ENCODE peak calls at places on chromosomes 11 and 22, in five cellular contexts. E is astrocyte; K is effector memory CD4-positive, alpha-beta T cell; A is PC-3; T is psoas muscle. L is an unnamed sample.
A peak's percentile ranks its signal among the peaks of the same experiment; 100 is the strongest.

GRCh38 chr11:110908401-110909106 is 196.3 kb upstream of the ARHGAP20 start:
- DNase-seq in E (peak; percentile 97), K (no peak), A (peak; percentile 60), T (no peak), L (no peak)

GRCh38 chr11:74870485-74870884 is 78.4 kb downstream of the XRRA1 start:
- DNase-seq in E (peak; percentile 16), K (no peak), A (peak; percentile 70), T (no peak), L (no peak)

GRCh38 chr11:128205796-128206195 is 381.6 kb downstream of the ETS1 start:
- DNase-seq in E (no peak), K (no peak), A (peak; percentile 13), T (no peak), L (no peak)

GRCh38 chr22:45597460-45598192 is 74.0 kb upstream of the ATXN10 start:
- DNase-seq in E (no peak), K (no peak), A (peak; percentile 22), T (peak; percentile 7), L (no peak)

GRCh38 chr11:6012055-6012668 is 5.4 kb upstream of the OR56A4 start:
- DNase-seq in E (no peak), K (no peak), A (no peak), T (no peak), L (no peak)

GRCh38 chr11:46649180-46649738 is 31.9 kb downstream of the ATG13 start:
- DNase-seq in E (peak; percentile 95), K (no peak), A (peak; percentile 55), T (peak; percentile 36), L (no peak)

GRCh38 chr11:106424111-106424510 is 346.6 kb downstream of the AASDHPPT start:
- DNase-seq in E (peak; percentile 82), K (no peak), A (peak; percentile 98), T (no peak), L (no peak)

GRCh38 chr11:33237039-33237597 is 20.1 kb upstream of the HIPK3 start:
- DNase-seq in E (no peak), K (no peak), A (no peak), T (no peak), L (no peak)

GRCh38 chr11:134399996-134400395 is 12.0 kb downstream of the B3GAT1 start:
- DNase-seq in E (no peak), K (no peak), A (no peak), T (no peak), L (no peak)

GRCh38 chr11:29734287-29734686 is 282.5 kb downstream of the KCNA4 start:
- DNase-seq in E (no peak), K (no peak), A (no peak), T (no peak), L (no peak)

GRCh38 chr11:2795491-2795991 is 90.0 kb downstream of the CDKN1C start:
- DNase-seq in E (no peak), K (no peak), A (no peak), T (peak; percentile 10), L (no peak)

GRCh38 chr11:131223198-131223975 is 147.0 kb upstream of the NTM start:
- DNase-seq in E (no peak), K (no peak), A (no peak), T (no peak), L (no peak)

GRCh38 chr11:16587670-16588069 is 150.8 kb upstream of the C11orf58 start:
- DNase-seq in E (no peak), K (no peak), A (no peak), T (peak; percentile 18), L (no peak)

GRCh38 chr11:105401269-105401809 is 208.5 kb upstream of the GRIA4 start:
- DNase-seq in E (no peak), K (no peak), A (no peak), T (no peak), L (no peak)

GRCh38 chr11:25319068-25319467 is 822.2 kb downstream of the LUZP2 start:
- DNase-seq in E (no peak), K (no peak), A (peak; percentile 20), T (no peak), L (no peak)

GRCh38 chr11:126282361-126282741 is 542 bp upstream of the TIRAP start:
- DNase-seq in E (peak; percentile 23), K (no peak), A (peak; percentile 34), T (peak; percentile 56), L (no peak)

GRCh38 chr11:45025716-45026492 is 75.2 kb upstream of the TP53I11 start:
- DNase-seq in E (peak; percentile 74), K (no peak), A (no peak), T (peak; percentile 66), L (no peak)

GRCh38 chr11:92628401-92629292 is 340.8 kb upstream of the MTNR1B start:
- DNase-seq in E (peak; percentile 62), K (no peak), A (no peak), T (no peak), L (no peak)

GRCh38 chr11:92632510-92632909 is 336.9 kb upstream of the MTNR1B start:
- DNase-seq in E (no peak), K (no peak), A (no peak), T (no peak), L (no peak)

GRCh38 chr11:92626624-92627023 is 342.8 kb upstream of the MTNR1B start:
- DNase-seq in E (no peak), K (no peak), A (no peak), T (no peak), L (no peak)

GRCh38 chr11:92623055-92623454 is 346.4 kb upstream of the MTNR1B start:
- DNase-seq in E (no peak), K (no peak), A (no peak), T (no peak), L (no peak)

GRCh38 chr11:92627615-92628201 is 341.7 kb upstream of the MTNR1B start:
- DNase-seq in E (peak; percentile 67), K (no peak), A (peak; percentile 9), T (no peak), L (no peak)
- H3K4me1 ChIP-seq in E (peaks cover 20% of the 10 kb centered on the region), K (no peaks in the 10 kb centered on the region), A (no peaks in the 10 kb centered on the region), T (no peaks in the 10 kb centered on the region), L (no peaks in the 10 kb centered on the region)

DNA sequence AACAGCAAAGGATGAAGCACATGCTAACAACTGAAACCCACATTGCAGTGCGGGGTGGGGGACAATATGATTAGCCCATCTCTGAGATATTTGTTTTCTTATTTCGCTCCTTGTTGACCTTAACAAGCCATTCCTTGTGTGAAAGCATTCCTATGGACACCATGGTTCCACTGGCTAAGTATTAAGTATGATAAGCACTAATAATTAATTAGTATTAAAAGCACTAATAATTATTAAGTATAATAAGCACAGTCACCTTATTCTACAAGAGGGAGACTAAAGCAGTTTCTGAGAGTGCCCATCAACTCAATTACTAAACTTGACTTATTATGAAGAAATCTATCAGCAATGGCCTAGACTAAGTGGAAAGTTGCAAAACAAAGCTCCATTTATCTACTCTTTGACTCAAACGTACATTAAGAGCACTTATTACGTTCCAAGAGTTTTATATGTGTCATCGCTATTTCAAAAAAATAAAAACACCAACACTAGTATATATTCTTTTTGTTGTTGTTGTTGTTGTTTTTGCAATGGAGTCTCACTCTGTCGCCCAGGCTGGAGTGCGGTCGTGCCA is 65.3 kb downstream of the RBFOX2 start:
- DNase-seq in E (no peak), K (no peak), A (no peak), T (no peak), L (no peak)
- H3K4me1 ChIP-seq in E (peaks cover 21% of the 10 kb centered on the region), K (no peaks in the 10 kb centered on the region), A (peaks cover 10% of the 10 kb centered on the region), T (peaks cover 35% of the 10 kb centered on the region), L (no peaks in the 10 kb centered on the region)

DNA sequence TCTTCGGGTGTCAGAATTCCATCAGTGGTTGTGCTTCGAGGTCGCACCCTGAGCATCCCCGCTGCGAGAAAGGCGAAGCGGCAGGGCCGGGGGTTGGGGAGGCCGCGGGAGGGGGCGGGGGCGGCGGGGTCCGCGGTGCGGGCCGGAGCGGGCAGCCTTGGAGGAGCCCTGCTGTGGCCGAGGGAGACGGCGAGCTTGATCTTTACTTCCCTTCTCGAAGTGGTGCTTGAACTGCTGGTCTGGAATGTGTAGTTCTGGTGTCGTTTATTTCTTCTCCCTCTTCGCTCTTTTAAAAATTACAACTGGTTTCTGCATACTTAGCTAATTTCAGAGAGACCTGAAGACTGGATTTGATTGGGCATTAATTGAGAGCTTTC is 1.1 kb downstream of the APLP2 start:
- DNase-seq in E (no peak), K (no peak), A (peak; percentile 36), T (no peak), L (no peak)
- H3K4me1 ChIP-seq in E (peaks cover 18% of the 10 kb centered on the region), K (peaks cover 13% of the 10 kb centered on the region), A (peaks cover 22% of the 10 kb centered on the region), T (peaks cover 23% of the 10 kb centered on the region), L (peaks cover 18% of the 10 kb centered on the region)

GRCh38 chr11:60763692-60764369 is 7.2 kb downstream of the MS4A15 start:
- DNase-seq in E (no peak), K (no peak), A (peak; percentile 60), T (no peak), L (no peak)
- H3K4me1 ChIP-seq in E (no peaks in the 10 kb centered on the region), K (no peaks in the 10 kb centered on the region), A (peaks cover 10% of the 10 kb centered on the region), T (peaks cover 8% of the 10 kb centered on the region), L (no peaks in the 10 kb centered on the region)

GRCh38 chr11:119706029-119706428 is 23.0 kb downstream of the NECTIN1 start:
- DNase-seq in E (no peak), K (no peak), A (no peak), T (no peak), L (no peak)
- H3K4me1 ChIP-seq in E (peaks cover 12% of the 10 kb centered on the region), K (no peaks in the 10 kb centered on the region), A (peaks cover 13% of the 10 kb centered on the region), T (no peaks in the 10 kb centered on the region), L (no peaks in the 10 kb centered on the region)

DNA sequence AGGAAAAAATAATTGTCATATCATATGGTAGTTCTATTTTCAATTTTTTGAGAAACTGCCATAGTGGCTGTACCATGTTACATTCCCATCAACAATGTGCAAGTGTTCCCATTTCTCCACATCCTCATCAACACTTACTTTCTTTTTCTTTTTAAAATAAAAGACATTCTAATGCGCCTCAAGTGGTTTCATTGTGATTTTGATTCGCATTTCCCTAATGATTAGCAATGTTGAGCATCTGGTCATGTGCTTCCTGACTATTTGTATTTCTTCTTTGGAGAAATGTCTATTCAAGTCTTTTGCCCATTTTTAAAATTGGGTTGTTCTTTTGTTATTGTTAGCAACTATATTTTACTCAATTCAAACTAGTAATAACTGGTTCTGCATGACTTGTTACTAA is 8.4 kb downstream of the MCHR1 start:
- DNase-seq in E (no peak), K (no peak), A (no peak), T (no peak), L (no peak)
- H3K4me1 ChIP-seq in E (peaks cover 5% of the 10 kb centered on the region), K (peaks cover 2% of the 10 kb centered on the region), A (peaks cover 1% of the 10 kb centered on the region), T (no peaks in the 10 kb centered on the region), L (peaks cover 4% of the 10 kb centered on the region)

DNA sequence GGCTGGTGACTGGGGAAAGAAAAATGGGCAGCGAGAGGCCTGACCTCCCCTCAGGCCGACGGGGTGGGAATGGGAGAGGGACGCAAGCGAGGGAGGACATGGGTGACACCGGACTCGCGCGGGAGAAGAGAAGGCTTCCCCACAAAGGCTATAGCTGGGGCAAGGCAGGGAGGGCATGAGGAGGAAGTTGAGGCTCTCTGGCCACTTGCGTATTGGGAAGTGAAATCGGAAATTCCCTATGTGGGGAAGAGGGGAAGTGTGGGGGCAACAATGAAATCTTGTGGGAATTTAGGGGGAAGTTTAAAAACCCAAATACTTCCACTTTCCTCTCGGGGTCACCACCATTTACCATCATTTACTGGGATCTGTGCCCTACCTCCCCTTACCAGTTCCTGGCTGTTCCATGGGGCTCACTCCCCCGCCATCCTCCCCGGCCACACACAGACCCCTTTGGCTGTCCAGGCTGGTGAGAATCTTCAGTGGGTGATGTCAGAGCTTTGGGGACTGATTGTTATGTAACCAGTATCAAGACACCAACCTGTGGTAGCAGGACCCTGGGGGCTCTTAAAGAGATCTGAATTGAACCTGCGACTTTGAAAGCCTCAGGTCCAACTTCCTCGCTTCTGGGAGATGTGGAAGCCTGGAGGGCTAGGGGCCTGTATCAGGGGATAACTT is 942 bp upstream of the EHD1 start:
- DNase-seq in E (no peak), K (no peak), A (no peak), T (peak; percentile 52), L (no peak)
- H3K4me1 ChIP-seq in E (peaks cover 28% of the 10 kb centered on the region), K (peaks cover 42% of the 10 kb centered on the region), A (peaks cover 27% of the 10 kb centered on the region), T (peaks cover 40% of the 10 kb centered on the region), L (peaks cover 32% of the 10 kb centered on the region)

GRCh38 chr11:114135737-114136151 is 76.2 kb downstream of the ZBTB16 start:
- DNase-seq in E (peak; percentile 18), K (no peak), A (no peak), T (no peak), L (no peak)
- H3K4me1 ChIP-seq in E (no peaks in the 10 kb centered on the region), K (peaks cover 2% of the 10 kb centered on the region), A (peaks cover 15% of the 10 kb centered on the region), T (peaks cover 97% of the 10 kb centered on the region), L (no peaks in the 10 kb centered on the region)

GRCh38 chr11:68497761-68498160 is 37.2 kb downstream of the PPP6R3 start:
- DNase-seq in E (no peak), K (no peak), A (no peak), T (no peak), L (no peak)
- H3K4me1 ChIP-seq in E (no peaks in the 10 kb centered on the region), K (peaks cover 16% of the 10 kb centered on the region), A (no peaks in the 10 kb centered on the region), T (peaks cover 84% of the 10 kb centered on the region), L (peaks cover 21% of the 10 kb centered on the region)

L was measured in Panc1.